ENCODE peak calls at places on chromosomes 4 and X, in ten cellular contexts. U is MM.1S; M is GM10248; F is neural progenitor cell; Z is CD8-positive, alpha-beta T cell; K is HFF-Myc; N is keratinocyte; H is activated CD8-positive, alpha-beta T cell treated with anti-CD3 and anti-CD28 coated beads for 36 hours; D is heart right ventricle; I is fibroblast of mammary gland. G is an unnamed sample.

GRCh38 chr4:186144596-186145569 is 40.4 kb downstream of the FAM149A start:
- DNase-seq in U (peak; percentile 26), D (peak; percentile 51), Z (no peak), I (peak; percentile 47), N (no peak), H (peak; percentile 31), M (no peak), F (peak; percentile 95), K (no peak), G (peak; percentile 61)

GRCh38 chr4:76002176-76002575 is 5.1 kb downstream of the CXCL9 start:
- DNase-seq in I (peak; percentile 56), N (no peak), D (no peak), U (no peak), K (no peak), H (no peak), F (no peak), Z (no peak), M (no peak), G (no peak)

GRCh38 chr4:83981156-83981555 is 445.2 kb downstream of the GPAT3 start:
- DNase-seq in K (no peak), H (no peak), F (no peak), M (no peak), I (no peak), N (no peak), Z (no peak), D (no peak), U (no peak), G (no peak)

GRCh38 chr4:139144911-139145551 is 32.0 kb downstream of the ELF2 start:
- DNase-seq in F (no peak), M (no peak), U (no peak), Z (no peak), N (no peak), I (no peak), D (no peak), K (no peak), H (no peak), G (no peak)

GRCh38 chr4:186669159-186669720 is 54.4 kb downstream of the FAT1 start:
- DNase-seq in N (no peak), I (peak; percentile 72), D (no peak), U (no peak), Z (no peak), F (peak; percentile 41), K (peak; percentile 52), M (no peak), H (no peak), G (no peak)

GRCh38 chrX:1449581-1450149 is 3.0 kb downstream of the ASMTL start:
- DNase-seq in Z (peak; percentile 2), I (no peak), D (no peak), U (no peak), N (no peak), F (no peak), H (no peak), K (no peak), M (no peak), G (peak; percentile 1)

GRCh38 chr4:181756451-181756850 is 486.8 kb upstream of the TENM3 start:
- DNase-seq in M (no peak), U (no peak), N (no peak), I (no peak), H (no peak), K (no peak), F (no peak), D (no peak), Z (no peak), G (no peak)

GRCh38 chr4:139242511-139243051 is 37.4 kb downstream of the MGARP start:
- DNase-seq in U (peak; percentile 82), F (no peak), Z (no peak), K (peak; percentile 84), H (no peak), M (no peak), I (peak; percentile 73), N (no peak), D (no peak), G (no peak)

GRCh38 chrX:74230094-74230493 is 73.9 kb upstream of the ZCCHC13 start:
- DNase-seq in D (no peak), U (no peak), K (no peak), I (no peak), M (no peak), N (no peak), H (no peak), Z (no peak), F (no peak), G (no peak)

GRCh38 chr4:128606173-128606572 is 203.3 kb upstream of the JADE1 start:
- DNase-seq in Z (no peak), D (no peak), K (no peak), H (no peak), M (no peak), F (no peak), N (peak; percentile 21), U (no peak), I (peak; percentile 89), G (no peak)

GRCh38 chr4:154585369-154586018 is 5.0 kb downstream of the FGA start:
- DNase-seq in H (no peak), Z (no peak), I (no peak), M (no peak), K (no peak), D (no peak), N (no peak), U (no peak), F (no peak), G (no peak)

GRCh38 chrX:138847930-138848329 is 136.4 kb upstream of the FGF13 start:
- DNase-seq in I (peak; percentile 42), F (no peak), N (no peak), M (no peak), D (no peak), U (no peak), Z (no peak), H (no peak), K (no peak), G (no peak)

GRCh38 chr4:153364061-153364460 is 19.6 kb downstream of the MND1 start:
- DNase-seq in F (no peak), M (no peak), H (no peak), D (no peak), U (no peak), K (no peak), N (no peak), Z (no peak), I (no peak), G (no peak)

GRCh38 chr4:176400816-176401461 is 81.2 kb downstream of the SPCS3 start:
- DNase-seq in H (no peak), M (no peak), D (no peak), U (no peak), N (no peak), I (peak; percentile 77), K (peak; percentile 17), Z (no peak), F (no peak), G (no peak)

GRCh38 chr4:15495621-15496020 is 25.9 kb downstream of the CC2D2A start:
- DNase-seq in U (no peak), M (no peak), I (no peak), N (no peak), Z (no peak), H (no peak), F (no peak), D (no peak), K (no peak), G (no peak)

DNA sequence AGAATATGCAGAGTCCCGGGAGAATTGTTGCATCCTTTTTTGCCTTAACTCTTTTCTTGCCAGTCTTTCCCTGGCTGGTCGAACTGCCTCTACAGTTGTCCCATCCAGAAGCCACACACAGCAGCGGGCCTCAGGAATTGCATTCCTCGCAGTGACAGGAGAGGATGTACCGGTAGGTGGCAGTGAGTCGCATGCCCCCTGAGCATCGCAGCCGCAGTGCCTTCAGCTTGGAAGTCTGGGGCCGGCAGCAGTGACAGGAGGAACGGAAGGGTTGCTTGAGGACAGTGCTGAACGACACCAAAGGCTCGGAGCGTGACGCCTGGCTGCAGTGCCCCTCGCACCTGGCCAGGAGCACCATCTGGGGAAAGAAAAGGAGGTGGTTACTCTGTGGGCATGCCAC is 23.5 kb downstream of the NDP start:
- DNase-seq in N (no peak), F (peak; percentile 78), U (no peak), Z (peak; percentile 17), I (no peak), K (no peak), D (no peak), M (no peak), H (peak; percentile 40), G (no peak)
- TF ChIP-seq CTCF in N (no peak), F (peak; percentile 55), U (no peak), Z (peak; percentile 24), I (peak; percentile 19), K (no peak), D (no peak), M (peak; percentile 25), H (peak; percentile 27), G (peak; percentile 37)

GRCh38 chr4:169252339-169253086 is 18.2 kb downstream of the SH3RF1 start:
- DNase-seq in I (peak; percentile 53), N (no peak), F (no peak), U (no peak), D (peak; percentile 19), K (no peak), M (no peak), Z (no peak), H (no peak), G (no peak)
- TF ChIP-seq CTCF in I (no peak), N (no peak), F (no peak), U (no peak), D (peak; percentile 10), K (no peak), M (no peak), Z (no peak), H (no peak), G (no peak)

GRCh38 chrX:36897690-36898089 is 110.5 kb upstream of the FAM47C start:
- DNase-seq in M (no peak), U (no peak), K (no peak), Z (no peak), F (no peak), D (no peak), N (no peak), H (no peak), I (no peak), G (no peak)

DNA sequence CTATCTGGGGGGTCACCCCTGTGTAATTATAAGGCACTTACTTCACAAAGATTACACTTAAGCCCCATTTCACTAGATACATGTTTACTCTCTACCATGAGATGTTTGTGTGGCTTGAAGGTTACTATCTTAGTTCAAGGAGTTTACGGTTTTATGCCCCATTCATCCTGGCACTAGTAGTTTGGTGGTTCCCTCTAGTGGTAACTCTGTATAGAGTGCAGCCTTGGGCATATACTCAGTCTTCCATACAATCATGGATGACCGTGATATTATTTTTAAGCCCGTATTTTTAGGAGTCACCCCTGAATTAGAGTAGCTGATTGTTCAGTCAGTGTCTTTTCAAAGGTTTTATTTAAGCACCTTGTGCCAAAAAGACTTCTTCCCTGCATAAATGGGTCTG is 109.9 kb upstream of the FAM47C start:
- DNase-seq in Z (no peak), K (no peak), I (peak; percentile 7), U (no peak), F (peak; percentile 24), M (peak; percentile 5), D (no peak), H (no peak), N (no peak), G (peak; percentile 5)
- TF ChIP-seq CTCF in Z (no peak), K (no peak), I (peak; percentile 49), U (peak; percentile 38), F (peak; percentile 63), M (peak; percentile 17), D (no peak), H (no peak), N (peak; percentile 43), G (peak; percentile 54)

DNA sequence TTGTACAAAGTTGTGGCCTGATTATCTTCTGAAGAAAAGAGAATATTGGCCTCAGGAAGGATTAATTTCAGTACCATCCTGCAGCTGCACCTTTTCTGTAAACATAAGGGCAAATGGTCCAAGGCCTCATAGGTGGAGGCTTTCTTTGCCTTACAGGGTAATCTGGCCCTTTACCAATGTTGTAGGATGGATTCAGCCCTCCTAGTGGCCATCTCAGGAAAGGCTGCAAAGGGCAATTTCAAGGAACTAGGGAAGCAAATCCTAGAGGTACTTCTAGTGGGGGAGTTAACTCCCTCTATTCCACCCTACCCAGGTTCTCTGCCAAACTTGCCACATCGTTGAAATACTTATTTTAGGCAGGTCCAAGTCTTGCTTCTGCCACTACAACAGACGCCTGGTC is 57.6 kb downstream of the UGT2B11 start:
- DNase-seq in N (no peak), K (no peak), F (peak; percentile 12), D (no peak), Z (no peak), I (peak; percentile 1), M (no peak), U (no peak), H (no peak), G (no peak)
- TF ChIP-seq CTCF in N (peak; percentile 35), K (peak; percentile 33), F (peak; percentile 49), D (no peak), Z (no peak), I (peak; percentile 33), M (no peak), U (peak; percentile 26), H (no peak), G (peak; percentile 8)

G was measured in GM13977.